ENCODE peak calls at places on chromosomes 7 and 10, in seven cellular contexts. Z is uterus, K is heart left ventricle, E is erythroblast, J is ovary, R is IMR-90, M is esophagus squamous epithelium. B is an unnamed sample.

GRCh38 chr7:119270045-119270464 is 1002.9 kb upstream of the KCND2 start:
- DNase-seq in Z (peak), K (no peak), E (peak), J (peak), R (peak), M (no peak), B (no peak)

GRCh38 chr10:68594405-68594804 is 34.3 kb downstream of the TET1 start:
- DNase-seq in Z (no peak), K (peak), E (no peak), J (no peak), R (peak), M (no peak), B (no peak)

GRCh38 chr10:31129261-31129660 is 97.6 kb upstream of the ZNF438 start:
- DNase-seq in Z (peak), K (peak), E (peak), J (peak), R (peak), M (no peak), B (no peak)

GRCh38 chr10:77381750-77382149 is 255.9 kb downstream of the KCNMA1 start:
- DNase-seq in Z (no peak), K (no peak), E (no peak), J (no peak), R (no peak), M (no peak), B (no peak)

GRCh38 chr7:86846494-86847190 is 202.9 kb downstream of the GRM3 start:
- DNase-seq in Z (no peak), K (no peak), E (no peak), J (no peak), R (no peak), M (no peak), B (no peak)

GRCh38 chr10:102451105-102451969 is at the start of gene C10orf95:
- DNase-seq in Z (no peak), K (no peak), E (no peak), J (no peak), R (no peak), M (no peak), B (no peak)

GRCh38 chr10:130045091-130045652 is 65.5 kb downstream of the C10orf143 start:
- DNase-seq in Z (no peak), K (no peak), E (no peak), J (no peak), R (no peak), M (no peak), B (no peak)

GRCh38 chr10:14617850-14618249 is 156.8 kb downstream of the FAM107B start:
- DNase-seq in Z (no peak), K (no peak), E (no peak), J (no peak), R (peak), M (no peak), B (no peak)

GRCh38 chr7:24401628-24402593 is 117.9 kb downstream of the NPY start:
- DNase-seq in Z (no peak), K (no peak), E (peak), J (no peak), R (peak), M (no peak), B (no peak)

GRCh38 chr10:36608866-36609265 is 516.5 kb upstream of the ANKRD30A start:
- DNase-seq in Z (no peak), K (no peak), E (no peak), J (no peak), R (peak), M (no peak), B (no peak)

GRCh38 chr10:46079831-46080585 is 33.9 kb upstream of the MSMB start:
- DNase-seq in Z (no peak), K (no peak), E (peak), J (no peak), R (no peak), M (no peak), B (peak)

GRCh38 chr10:90319188-90319914 is 538.5 kb downstream of the HTR7 start:
- DNase-seq in Z (no peak), K (no peak), E (peak), J (no peak), R (peak), M (no peak), B (no peak)

GRCh38 chr7:137778511-137778910 is 68.3 kb downstream of the DGKI start:
- DNase-seq in Z (no peak), K (no peak), E (no peak), J (no peak), R (no peak), M (no peak), B (no peak)

GRCh38 chr7:43872401-43873165 is 3.3 kb upstream of the MRPS24 start:
- DNase-seq in Z (peak), K (no peak), E (no peak), J (peak), R (peak), M (no peak), B (no peak)

GRCh38 chr10:13001041-13001886 is at the start of gene CCDC3:
- DNase-seq in Z (peak), K (peak), E (peak), J (peak), R (no peak), M (no peak), B (no peak)

GRCh38 chr7:151246161-151247015 is 2.1 kb downstream of the SMARCD3 start:
- DNase-seq in Z (no peak), K (no peak), E (no peak), J (peak), R (no peak), M (no peak), B (no peak)

GRCh38 chr10:86958831-86959736 is 685 bp downstream of the SNCG start:
- DNase-seq in Z (peak), K (peak), E (no peak), J (peak), R (peak), M (no peak), B (no peak)

GRCh38 chr7:117667456-117667855 is 187.6 kb downstream of the CFTR start:
- DNase-seq in Z (no peak), K (no peak), E (no peak), J (no peak), R (peak), M (no peak), B (no peak)

GRCh38 chr10:95560288-95561199 is 627 bp downstream of the SORBS1 start:
- DNase-seq in Z (peak), K (peak), E (peak), J (peak), R (peak), M (no peak), B (no peak)

GRCh38 chr10:89346264-89346971 is 18.6 kb downstream of the IFIT3 start:
- DNase-seq in Z (no peak), K (no peak), E (no peak), J (no peak), R (peak), M (no peak), B (no peak)

GRCh38 chr10:123517901-123518300 is 148.3 kb upstream of the GPR26 start:
- DNase-seq in Z (no peak), K (no peak), E (no peak), J (no peak), R (no peak), M (no peak), B (no peak)

GRCh38 chr10:35415505-35415904 is 79.2 kb downstream of the CCNY start:
- DNase-seq in Z (no peak), K (no peak), E (no peak), J (no peak), R (peak), M (no peak), B (no peak)

GRCh38 chr10:77458986-77459590 is 178.5 kb downstream of the KCNMA1 start:
- DNase-seq in Z (no peak), K (no peak), E (no peak), J (no peak), R (peak), M (no peak), B (no peak)

GRCh38 chr7:128209229-128210035 is 31.6 kb upstream of the LEP start:
- DNase-seq in Z (peak), K (peak), E (peak), J (peak), R (peak), M (no peak), B (no peak)

GRCh38 chr7:20350518-20350951 is 19.8 kb downstream of the ITGB8 start:
- DNase-seq in Z (no peak), K (no peak), E (no peak), J (no peak), R (no peak), M (no peak), B (no peak)

GRCh38 chr10:33749809-33750208 is 415.3 kb upstream of the NRP1 start:
- DNase-seq in Z (no peak), K (peak), E (no peak), J (no peak), R (no peak), M (no peak), B (no peak)

GRCh38 chr10:109115179-109115578 is 808.1 kb downstream of the XPNPEP1 start:
- DNase-seq in Z (no peak), K (no peak), E (no peak), J (no peak), R (no peak), M (no peak), B (no peak)

GRCh38 chr7:24907311-24907886 is 72.6 kb downstream of the OSBPL3 start:
- DNase-seq in Z (no peak), K (no peak), E (peak), J (no peak), R (peak), M (no peak), B (no peak)

GRCh38 chr7:29194594-29195417 is at the start of gene CHN2:
- DNase-seq in Z (peak), K (peak), E (peak), J (peak), R (no peak), M (no peak), B (no peak)

GRCh38 chr7:106480616-106481031 is 180.3 kb downstream of the CCDC71L start:
- DNase-seq in Z (no peak), K (no peak), E (peak), J (no peak), R (no peak), M (no peak), B (no peak)

GRCh38 chr10:93074597-93075368 is 1.1 kb downstream of the CYP26A1 start:
- DNase-seq in Z (no peak), K (no peak), E (no peak), J (no peak), R (no peak), M (no peak), B (peak)

GRCh38 chr7:2726316-2727018 is 38.5 kb downstream of the AMZ1 start:
- DNase-seq in Z (peak), K (no peak), E (no peak), J (peak), R (no peak), M (no peak), B (no peak)

GRCh38 chr7:139720186-139720585 is 57.6 kb downstream of the HIPK2 start:
- DNase-seq in Z (no peak), K (no peak), E (no peak), J (no peak), R (no peak), M (no peak), B (no peak)

GRCh38 chr10:86594535-86594934 is 59.8 kb upstream of the OPN4 start:
- DNase-seq in Z (no peak), K (no peak), E (no peak), J (no peak), R (peak), M (no peak), B (no peak)

GRCh38 chr10:114821293-114821914 is at the start of gene FHIP2A:
- DNase-seq in Z (peak), K (peak), E (peak), J (peak), R (peak), M (peak), B (no peak)
- TF ChIP-seq POLR2A in Z (peak), K (no peak), E (peak), J (peak), R (peak), M (peak), B (no peak)

GRCh38 chr10:32346551-32347362 is at the start of gene EPC1:
- DNase-seq in Z (peak), K (peak), E (peak), J (peak), R (peak), M (peak), B (peak)
- TF ChIP-seq POLR2A in Z (peak), K (no peak), E (peak), J (peak), R (peak), M (peak), B (peak)

GRCh38 chr10:72088879-72089585 is 681 bp upstream of the SPOCK2 start:
- DNase-seq in Z (no peak), K (no peak), E (peak), J (no peak), R (no peak), M (no peak), B (no peak)

GRCh38 chr10:72086466-72087391 is 1.6 kb downstream of the SPOCK2 start:
- DNase-seq in Z (no peak), K (peak), E (no peak), J (no peak), R (peak), M (no peak), B (no peak)

GRCh38 chr10:72089618-72090017 is 1.3 kb upstream of the SPOCK2 start:
- DNase-seq in Z (no peak), K (no peak), E (no peak), J (no peak), R (no peak), M (no peak), B (no peak)

GRCh38 chr10:72087392-72087968 is 871 bp downstream of the SPOCK2 start:
- DNase-seq in Z (no peak), K (no peak), E (no peak), J (no peak), R (no peak), M (no peak), B (no peak)

GRCh38 chr10:72087969-72088878 is at the start of gene SPOCK2:
- DNase-seq in Z (no peak), K (no peak), E (no peak), J (no peak), R (no peak), M (no peak), B (no peak)
- TF ChIP-seq POLR2A in Z (no peak), K (no peak), E (no peak), J (no peak), R (no peak), M (peak), B (no peak)

GRCh38 chr10:58660577-58661255 is 148.0 kb downstream of the BICC1 start:
- DNase-seq in Z (no peak), K (no peak), E (no peak), J (no peak), R (no peak), M (no peak), B (no peak)

GRCh38 chr10:58665361-58665760 is 152.7 kb downstream of the BICC1 start:
- DNase-seq in Z (no peak), K (no peak), E (no peak), J (no peak), R (no peak), M (no peak), B (no peak)

GRCh38 chr10:58662314-58662713 is 149.6 kb downstream of the BICC1 start:
- DNase-seq in Z (no peak), K (no peak), E (no peak), J (no peak), R (peak), M (no peak), B (no peak)

GRCh38 chr10:58661902-58662301 is 149.2 kb downstream of the BICC1 start:
- DNase-seq in Z (no peak), K (no peak), E (no peak), J (no peak), R (no peak), M (no peak), B (no peak)

DNA sequence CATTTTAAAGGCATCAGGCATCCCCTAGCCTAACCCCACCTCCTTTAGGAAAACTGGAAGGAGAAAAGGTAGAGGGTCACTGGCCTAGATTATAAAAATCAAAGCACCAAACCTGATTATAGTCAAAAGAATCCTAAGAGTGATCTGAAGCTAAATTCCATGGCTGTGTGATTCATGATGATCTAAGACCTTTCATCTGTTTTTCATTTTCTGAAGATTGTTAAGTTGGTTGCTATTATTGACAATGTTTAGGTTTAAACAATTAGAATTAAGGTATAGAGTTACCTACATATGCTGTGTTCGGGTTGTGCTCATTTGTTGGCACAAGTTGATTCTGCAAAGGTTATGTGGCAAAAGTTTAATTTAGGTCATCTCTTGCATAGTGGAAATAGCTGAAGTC is 148.7 kb downstream of the BICC1 start:
- DNase-seq in Z (no peak), K (no peak), E (no peak), J (no peak), R (peak), M (no peak), B (no peak)
- TF ChIP-seq POLR2A in Z (no peak), K (no peak), E (no peak), J (no peak), R (no peak), M (no peak), B (no peak)

GRCh38 chr10:73416571-73416970 is 2.7 kb upstream of the ANXA7 start:
- DNase-seq in Z (no peak), K (no peak), E (no peak), J (no peak), R (no peak), M (no peak), B (no peak)

GRCh38 chr10:73410897-73411296 is 3.0 kb downstream of the ANXA7 start:
- DNase-seq in Z (no peak), K (no peak), E (no peak), J (no peak), R (no peak), M (no peak), B (no peak)

GRCh38 chr10:73414230-73414981 is 548 bp upstream of the ANXA7 start:
- DNase-seq in Z (no peak), K (no peak), E (no peak), J (no peak), R (no peak), M (no peak), B (no peak)

GRCh38 chr10:73413108-73413527 is 740 bp downstream of the ANXA7 start:
- DNase-seq in Z (peak), K (no peak), E (peak), J (no peak), R (no peak), M (no peak), B (no peak)

DNA sequence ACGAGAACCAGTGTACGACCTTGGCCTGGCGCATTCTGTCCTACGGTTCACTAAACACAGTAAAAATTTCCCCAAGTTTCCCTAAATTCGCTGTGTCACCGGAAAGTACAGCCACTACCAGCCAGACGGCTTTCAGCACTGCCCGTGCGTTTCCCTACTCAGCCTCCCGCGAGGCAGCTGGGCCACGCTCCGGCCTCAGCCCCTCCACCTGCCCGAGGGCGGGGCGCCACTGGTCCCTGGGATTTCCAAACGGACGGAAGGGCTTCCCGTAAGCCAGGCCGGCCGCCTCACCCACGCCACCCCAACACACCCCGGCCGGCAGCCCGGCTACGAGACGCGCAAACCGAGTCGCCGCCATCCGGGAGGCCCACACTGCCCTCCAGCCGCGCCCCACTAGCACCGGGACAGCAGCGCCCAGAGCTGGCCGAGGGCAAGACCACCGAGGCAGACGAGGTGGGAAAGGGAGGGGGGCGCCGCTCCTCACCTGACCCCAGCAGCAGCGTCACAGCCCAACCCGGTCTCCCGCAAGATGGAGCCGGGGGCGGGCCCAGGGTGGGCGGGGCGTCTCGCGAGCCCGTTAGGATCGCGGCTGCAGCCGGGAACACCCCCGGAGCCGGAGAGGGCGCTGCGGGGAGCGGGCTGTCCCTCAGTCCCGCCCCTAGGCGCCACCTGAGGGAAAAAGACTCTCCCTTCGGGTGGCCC is at the start of gene ANXA7:
- DNase-seq in Z (peak), K (peak), E (peak), J (peak), R (peak), M (peak), B (peak)
- TF ChIP-seq POLR2A in Z (peak), K (peak), E (peak), J (peak), R (peak), M (peak), B (peak)

GRCh38 chr10:116632831-116633600 is 12.3 kb downstream of the PNLIPRP2 start:
- DNase-seq in Z (no peak), K (no peak), E (no peak), J (no peak), R (no peak), M (no peak), B (peak)

GRCh38 chr10:116631871-116632295 is 11.1 kb downstream of the PNLIPRP2 start:
- DNase-seq in Z (no peak), K (no peak), E (no peak), J (no peak), R (no peak), M (no peak), B (peak)

GRCh38 chr10:116629340-116629739 is 8.6 kb downstream of the PNLIPRP2 start:
- DNase-seq in Z (no peak), K (no peak), E (no peak), J (no peak), R (no peak), M (no peak), B (peak)

GRCh38 chr10:116627386-116627933 is 6.7 kb downstream of the PNLIPRP2 start:
- DNase-seq in Z (no peak), K (no peak), E (no peak), J (peak), R (no peak), M (no peak), B (peak)

DNA sequence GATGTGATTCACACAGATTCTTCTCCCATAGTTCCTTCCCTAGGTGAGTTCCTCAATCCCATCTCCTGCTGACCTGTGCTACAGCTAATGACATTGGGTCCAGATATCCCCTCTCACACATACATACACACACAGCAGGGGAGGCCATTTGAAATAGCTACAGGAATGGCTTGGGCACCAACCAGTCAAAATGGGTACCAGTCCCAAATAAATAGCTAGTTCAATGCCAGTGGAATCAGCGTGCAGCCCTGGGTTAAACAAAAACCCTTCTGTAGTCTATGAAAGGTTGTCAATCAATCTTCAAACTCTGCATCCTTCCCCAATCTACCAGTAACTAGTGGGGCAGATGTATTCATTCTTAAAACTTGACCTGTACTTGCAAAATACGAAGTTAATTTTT is 9.3 kb downstream of the PNLIPRP2 start:
- DNase-seq in Z (no peak), K (no peak), E (no peak), J (no peak), R (no peak), M (no peak), B (peak)
- TF ChIP-seq POLR2A in Z (no peak), K (no peak), E (no peak), J (no peak), R (no peak), M (no peak), B (no peak)

GRCh38 chr10:113060221-113061053 is 110.4 kb downstream of the TCF7L2 start:
- DNase-seq in Z (no peak), K (peak), E (peak), J (no peak), R (no peak), M (no peak), B (no peak)
- TF ChIP-seq POLR2A in Z (no peak), K (no peak), E (no peak), J (no peak), R (no peak), M (no peak), B (no peak)

B was measured in esophagus muscularis mucosa.